ENCODE peak calls at places on chromosome 18, in six cellular contexts. R is astrocyte of the spinal cord, S is RCC 7860, Z is NCI-H2081, W is NCI-H524, L is GM19239. J is an unnamed sample.
A peak's percentile ranks its signal among the peaks of the same experiment; 100 is the strongest.

GRCh38 chr18:54775686-54776085 is 52.6 kb upstream of the RAB27B start:
- DNase-seq in L (no peak), Z (no peak), S (peak; percentile 83), W (no peak), R (peak; percentile 81), J (no peak)

GRCh38 chr18:45839415-45840395 is 14.2 kb downstream of the SIGLEC15 start:
- DNase-seq in W (no peak), Z (no peak), S (no peak), L (no peak), R (peak; percentile 81), J (no peak)

GRCh38 chr18:77114564-77115391 is 17.8 kb downstream of the MBP start:
- DNase-seq in S (peak; percentile 97), Z (no peak), L (peak; percentile 83), W (no peak), R (peak; percentile 61), J (no peak)

GRCh38 chr18:57027190-57027708 is 119.6 kb upstream of the BOD1L2 start:
- DNase-seq in L (no peak), R (no peak), W (peak; percentile 78), S (no peak), Z (no peak), J (no peak)

GRCh38 chr18:78497641-78498040 is 482.0 kb upstream of the SALL3 start:
- DNase-seq in R (no peak), Z (no peak), S (no peak), W (no peak), L (no peak), J (no peak)

GRCh38 chr18:13264091-13264777 is 45.7 kb downstream of the LDLRAD4 start:
- DNase-seq in L (no peak), Z (no peak), S (no peak), R (no peak), W (no peak), J (no peak)

GRCh38 chr18:55351220-55351619 is 236.8 kb downstream of the TCF4 start:
- DNase-seq in R (peak; percentile 36), L (no peak), W (no peak), S (no peak), Z (no peak), J (no peak)

GRCh38 chr18:1559563-1559962 is 654.9 kb downstream of the ADCYAP1 start:
- DNase-seq in S (no peak), W (no peak), L (no peak), R (no peak), Z (no peak), J (no peak)

GRCh38 chr18:48996901-48997463 is 46.2 kb upstream of the SMAD7 start:
- DNase-seq in W (no peak), S (peak; percentile 92), Z (no peak), L (no peak), R (peak; percentile 93), J (no peak)

GRCh38 chr18:2846241-2846637 is 567 bp upstream of the EMILIN2 start:
- DNase-seq in S (no peak), W (no peak), Z (no peak), R (peak; percentile 66), L (peak; percentile 31), J (no peak)

GRCh38 chr18:21914739-21915319 is 174.2 kb downstream of the MIB1 start:
- DNase-seq in Z (peak; percentile 9), R (peak; percentile 64), S (peak; percentile 25), W (peak; percentile 54), L (no peak), J (peak; percentile 6)

GRCh38 chr18:13112982-13113381 is 105.6 kb upstream of the LDLRAD4 start:
- DNase-seq in Z (peak; percentile 16), S (no peak), W (no peak), R (peak; percentile 53), L (no peak), J (no peak)

GRCh38 chr18:52376104-52376503 is 36.1 kb downstream of the DCC start:
- DNase-seq in W (no peak), Z (no peak), L (no peak), S (no peak), R (no peak), J (no peak)

GRCh38 chr18:3877678-3878077 is 427.7 kb downstream of the TGIF1 start:
- DNase-seq in Z (no peak), W (no peak), L (no peak), S (no peak), R (no peak), J (no peak)

GRCh38 chr18:26362021-26362420 is 135.8 kb downstream of the TAF4B start:
- DNase-seq in L (no peak), Z (no peak), S (no peak), W (no peak), R (no peak), J (no peak)

GRCh38 chr18:35982404-35983114 is 10.1 kb downstream of the RMP24 start:
- DNase-seq in R (peak; percentile 69), S (no peak), Z (no peak), W (no peak), L (no peak), J (no peak)

GRCh38 chr18:37516361-37516853 is 49.2 kb downstream of the CELF4 start:
- DNase-seq in W (no peak), Z (no peak), S (no peak), R (no peak), L (no peak), J (no peak)

GRCh38 chr18:11807233-11807632 is 44.0 kb upstream of the CHMP1B start:
- DNase-seq in L (no peak), W (no peak), Z (no peak), S (no peak), R (peak; percentile 29), J (no peak)

GRCh38 chr18:24396082-24396623 is 1.5 kb downstream of the OSBPL1A start:
- DNase-seq in R (no peak), Z (no peak), L (no peak), W (no peak), S (no peak), J (no peak)

GRCh38 chr18:59814872-59815271 is 84.9 kb upstream of the PMAIP1 start:
- DNase-seq in W (no peak), R (peak; percentile 80), L (no peak), Z (no peak), S (peak; percentile 95), J (no peak)